ENCODE peak calls at places on chromosomes 3 and 15, in eight cellular contexts. A is D721Med; X is B cell; L is AG04450; Z is stimulated activated CD8-positive, alpha-beta memory T cell treated with anti-CD3 and anti-CD28 coated beads, Interleukin-2, amount 100 ng/mL, for 48 hours; K is GM23248; F is NCI-H460; R is GOT3. T is an unnamed sample.

GRCh38 chr3:178245385-178245778 is 290.9 kb upstream of the KCNMB2 start:
- DNase-seq in A (no peak), X (no peak), L (peak), Z (no peak), K (no peak), F (no peak), R (no peak), T (no peak)

GRCh38 chr15:101391981-101392566 is 97.0 kb upstream of the SNRPA1 start:
- DNase-seq in A (no peak), X (no peak), L (no peak), Z (no peak), K (no peak), F (no peak), R (no peak), T (no peak)

GRCh38 chr15:63752075-63752684 is 81.6 kb downstream of the HERC1 start:
- DNase-seq in A (no peak), X (peak), L (peak), Z (no peak), K (peak), F (peak), R (no peak), T (peak)

GRCh38 chr3:156489462-156489911 is 65.4 kb downstream of the SSR3 start:
- DNase-seq in A (no peak), X (no peak), L (no peak), Z (no peak), K (peak), F (no peak), R (no peak), T (peak)

GRCh38 chr3:106963446-106963845 is 413.8 kb upstream of the CCDC54 start:
- DNase-seq in A (no peak), X (no peak), L (no peak), Z (no peak), K (peak), F (no peak), R (no peak), T (no peak)

GRCh38 chr3:9697892-9698291 is 5.7 kb upstream of the CPNE9 start:
- DNase-seq in A (no peak), X (no peak), L (no peak), Z (no peak), K (no peak), F (no peak), R (no peak), T (no peak)

GRCh38 chr3:172658344-172659245 is 52.3 kb downstream of the NCEH1 start:
- DNase-seq in A (no peak), X (no peak), L (peak), Z (no peak), K (peak), F (peak), R (no peak), T (peak)

GRCh38 chr15:33601461-33601860 is 290.7 kb downstream of the RYR3 start:
- DNase-seq in A (no peak), X (no peak), L (no peak), Z (no peak), K (no peak), F (no peak), R (no peak), T (no peak)

GRCh38 chr15:85539491-85539890 is 159.1 kb downstream of the AKAP13 start:
- DNase-seq in A (no peak), X (no peak), L (no peak), Z (no peak), K (no peak), F (no peak), R (no peak), T (no peak)

GRCh38 chr3:68878322-68878721 is 54.0 kb downstream of the TAFA4 start:
- DNase-seq in A (no peak), X (no peak), L (no peak), Z (no peak), K (peak), F (peak), R (no peak), T (no peak)

GRCh38 chr3:53382106-53382505 is 34.8 kb upstream of the DCP1A start:
- DNase-seq in A (no peak), X (no peak), L (no peak), Z (no peak), K (peak), F (no peak), R (no peak), T (no peak)

GRCh38 chr3:81302045-81302444 is 459.4 kb downstream of the GBE1 start:
- DNase-seq in A (no peak), X (no peak), L (peak), Z (no peak), K (peak), F (peak), R (no peak), T (peak)

GRCh38 chr3:123440181-123440580 is 8.7 kb downstream of the ADCY5 start:
- DNase-seq in A (no peak), X (no peak), L (no peak), Z (no peak), K (no peak), F (no peak), R (no peak), T (no peak)

GRCh38 chr15:75335705-75336355 is at the start of gene COMMD4:
- DNase-seq in A (no peak), X (peak), L (peak), Z (peak), K (peak), F (peak), R (peak), T (peak)

GRCh38 chr15:85329561-85330421 is 50.6 kb upstream of the AKAP13 start:
- DNase-seq in A (no peak), X (peak), L (no peak), Z (no peak), K (peak), F (no peak), R (no peak), T (no peak)

GRCh38 chr3:134381836-134382442 is 7.7 kb upstream of the AMOTL2 start:
- DNase-seq in A (no peak), X (no peak), L (no peak), Z (no peak), K (peak), F (no peak), R (no peak), T (no peak)

GRCh38 chr15:63923993-63924950 is 90.5 kb upstream of the HERC1 start:
- DNase-seq in A (no peak), X (no peak), L (no peak), Z (no peak), K (no peak), F (no peak), R (no peak), T (no peak)

GRCh38 chr15:60471314-60471713 is 7.6 kb downstream of the ICE2 start:
- DNase-seq in A (no peak), X (no peak), L (no peak), Z (no peak), K (peak), F (no peak), R (no peak), T (no peak)

GRCh38 chr3:129347446-129347845 is 68.8 kb downstream of the HMCES start:
- DNase-seq in A (no peak), X (no peak), L (no peak), Z (no peak), K (no peak), F (no peak), R (no peak), T (no peak)

GRCh38 chr3:114447950-114448479 is 154.2 kb downstream of the TIGIT start:
- DNase-seq in A (no peak), X (no peak), L (no peak), Z (no peak), K (no peak), F (no peak), R (no peak), T (no peak)

GRCh38 chr3:48716508-48716981 is 476 bp downstream of the IP6K2 start:
- DNase-seq in A (no peak), X (no peak), L (no peak), Z (no peak), K (peak), F (no peak), R (no peak), T (no peak)

GRCh38 chr3:24451461-24452099 is 43.1 kb downstream of the THRB start:
- DNase-seq in A (no peak), X (no peak), L (no peak), Z (no peak), K (no peak), F (peak), R (no peak), T (no peak)

GRCh38 chr3:156675744-156676466 is 1.5 kb downstream of the TIPARP start:
- DNase-seq in A (no peak), X (no peak), L (peak), Z (peak), K (peak), F (peak), R (peak), T (peak)

GRCh38 chr3:129277829-129278271 is 820 bp upstream of the HMCES start:
- DNase-seq in A (no peak), X (peak), L (no peak), Z (no peak), K (peak), F (no peak), R (no peak), T (no peak)

GRCh38 chr3:150128126-150128525 is 157.4 kb upstream of the PFN2 start:
- DNase-seq in A (no peak), X (no peak), L (no peak), Z (no peak), K (no peak), F (no peak), R (no peak), T (no peak)

GRCh38 chr3:38084969-38085942 is 46.2 kb downstream of the DLEC1 start:
- DNase-seq in A (no peak), X (no peak), L (no peak), Z (no peak), K (peak), F (no peak), R (no peak), T (no peak)

GRCh38 chr3:23324745-23325144 is 121.6 kb downstream of the UBE2E2 start:
- DNase-seq in A (no peak), X (no peak), L (peak), Z (no peak), K (peak), F (no peak), R (no peak), T (peak)

GRCh38 chr15:87527416-87527815 is 729.1 kb downstream of the NTRK3 start:
- DNase-seq in A (no peak), X (no peak), L (no peak), Z (no peak), K (no peak), F (no peak), R (no peak), T (no peak)

GRCh38 chr3:22371592-22372291 is 620.7 kb upstream of the ZNF385D start:
- DNase-seq in A (no peak), X (no peak), L (no peak), Z (no peak), K (no peak), F (no peak), R (no peak), T (no peak)

GRCh38 chr3:111521881-111522280 is 20.1 kb upstream of the CD96 start:
- DNase-seq in A (no peak), X (no peak), L (no peak), Z (no peak), K (peak), F (no peak), R (no peak), T (no peak)

GRCh38 chr3:139561959-139562676 is 22.6 kb upstream of the RBP1 start:
- DNase-seq in A (no peak), X (no peak), L (peak), Z (no peak), K (peak), F (no peak), R (no peak), T (no peak)

GRCh38 chr3:69770219-69770618 is 31.0 kb downstream of the MITF start:
- DNase-seq in A (no peak), X (no peak), L (no peak), Z (no peak), K (peak), F (no peak), R (no peak), T (peak)

GRCh38 chr15:38746211-38746610 is 181.6 kb upstream of the RASGRP1 start:
- DNase-seq in A (no peak), X (no peak), L (no peak), Z (no peak), K (peak), F (no peak), R (no peak), T (no peak)

GRCh38 chr3:9947025-9947995 is 4.9 kb downstream of the PRRT3 start:
- DNase-seq in A (peak), X (no peak), L (no peak), Z (no peak), K (peak), F (peak), R (peak), T (peak)

GRCh38 chr3:133159498-133160475 is 121.6 kb downstream of the TMEM108 start:
- DNase-seq in A (no peak), X (no peak), L (no peak), Z (no peak), K (no peak), F (no peak), R (no peak), T (no peak)

GRCh38 chr3:145006291-145006690 is 1034.7 kb downstream of the DIPK2A start:
- DNase-seq in A (no peak), X (no peak), L (no peak), Z (no peak), K (no peak), F (no peak), R (no peak), T (no peak)

GRCh38 chr15:85745525-85745924 is 49.2 kb downstream of the KLHL25 start:
- DNase-seq in A (no peak), X (no peak), L (no peak), Z (no peak), K (no peak), F (no peak), R (no peak), T (no peak)

GRCh38 chr3:71421820-71422566 is 161.5 kb downstream of the FOXP1 start:
- DNase-seq in A (no peak), X (peak), L (no peak), Z (no peak), K (no peak), F (no peak), R (no peak), T (no peak)